ENCODE peak calls at places on chromosomes 7 and 10, in six cellular contexts. V is germinal center; Y is amniotic epithelial cell; M is T47D; Q is activated CD8-positive, alpha-beta memory T cell treated with anti-CD3 and anti-CD28 coated beads, Interleukin-2, amount 10 ng/mL, durations not matched to agents 7 days and 5 days; L is head of caudate nucleus. A is an unnamed sample.

GRCh38 chr7:87797798-87798403 is 78.3 kb downstream of the SLC25A40 start:
- DNase-seq in V (peak), M (peak), Q (no peak), L (no peak), Y (peak), A (no peak)

GRCh38 chr7:139703468-139704307 is 74.1 kb downstream of the HIPK2 start:
- DNase-seq in Y (no peak), M (no peak), V (no peak), Q (no peak), L (no peak), A (no peak)

GRCh38 chr10:75195035-75195763 is 15.4 kb upstream of the VDAC2 start:
- DNase-seq in Q (no peak), Y (peak), V (no peak), M (no peak), L (no peak), A (no peak)

GRCh38 chr10:113158183-113158582 is 208.1 kb downstream of the TCF7L2 start:
- DNase-seq in Y (no peak), Q (no peak), V (no peak), L (no peak), M (no peak), A (no peak)

GRCh38 chr10:104218751-104219150 is 13.4 kb downstream of the CFAP43 start:
- DNase-seq in Y (no peak), Q (no peak), V (no peak), M (no peak), L (no peak), A (no peak)

GRCh38 chr7:137977173-137977572 is 24.7 kb downstream of the CREB3L2 start:
- DNase-seq in V (no peak), Q (no peak), Y (peak), M (no peak), L (no peak), A (no peak)

GRCh38 chr10:75613685-75614587 is 182.5 kb downstream of the LRMDA start:
- DNase-seq in Y (no peak), L (no peak), M (no peak), Q (no peak), V (no peak), A (no peak)

GRCh38 chr10:34303022-34303421 is 512.1 kb downstream of the PARD3 start:
- DNase-seq in Q (no peak), M (no peak), L (no peak), V (no peak), Y (no peak), A (no peak)

GRCh38 chr7:50308301-50309129 is 4.0 kb downstream of the IKZF1 start:
- DNase-seq in M (no peak), L (no peak), V (peak), Q (peak), Y (no peak), A (no peak)

GRCh38 chr10:115141254-115141653 is 48.1 kb downstream of the ATRNL1 start:
- DNase-seq in M (peak), L (no peak), V (no peak), Q (no peak), Y (peak), A (no peak)

GRCh38 chr7:130850960-130851359 is 117.0 kb upstream of the KLF14 start:
- DNase-seq in V (no peak), M (no peak), L (no peak), Y (no peak), Q (no peak), A (no peak)

GRCh38 chr7:92606985-92607384 is 16.8 kb upstream of the FAM133B start:
- DNase-seq in L (no peak), M (peak), Y (no peak), Q (no peak), V (no peak), A (no peak)

GRCh38 chr7:116736927-116737715 is 65.1 kb downstream of the MET start:
- DNase-seq in V (no peak), Q (no peak), L (no peak), M (no peak), Y (peak), A (no peak)

GRCh38 chr7:158821173-158822021 is 7.9 kb downstream of the ESYT2 start:
- DNase-seq in Y (peak), Q (peak), V (no peak), L (no peak), M (peak), A (peak)

GRCh38 chr10:117163061-117163953 is 25.2 kb upstream of the VAX1 start:
- DNase-seq in L (peak), Q (no peak), M (no peak), V (no peak), Y (no peak), A (no peak)

GRCh38 chr7:96174812-96175211 is 147.1 kb downstream of the SLC25A13 start:
- DNase-seq in Q (no peak), Y (no peak), L (no peak), V (no peak), M (peak), A (no peak)

GRCh38 chr10:24858244-24858907 is 94.0 kb downstream of the PRTFDC1 start:
- DNase-seq in V (no peak), Y (peak), L (no peak), Q (no peak), M (no peak), A (peak)

A was measured in PC-9.